ENCODE peak calls at places on chromosomes 1 and 21, in five cellular contexts. J, F, P, H and B are unnamed samples.

GRCh38 chr1:107091418-107091817 is 34.9 kb downstream of the PRMT6 start:
- DNase-seq in J (no peak), H (no peak), F (no peak), P (no peak), B (no peak)

GRCh38 chr1:64167176-64167575 is 36.2 kb upstream of the UBE2U start:
- DNase-seq in J (no peak), P (no peak), H (peak), F (no peak), B (no peak)

GRCh38 chr1:26349196-26349885 is 4.6 kb downstream of the CRYBG2 start:
- DNase-seq in J (peak), H (peak), F (peak), P (no peak), B (no peak)

GRCh38 chr1:98662354-98662665 is 789 bp downstream of the SNX7 start:
- DNase-seq in J (peak), F (no peak), P (no peak), H (no peak), B (no peak)

GRCh38 chr1:224542783-224543440 is 73.2 kb upstream of the CNIH3 start:
- DNase-seq in P (no peak), H (peak), F (peak), J (no peak), B (peak)

GRCh38 chr1:66335859-66336640 is 197.9 kb upstream of the SGIP1 start:
- DNase-seq in H (peak), J (no peak), P (peak), F (no peak), B (no peak)

GRCh38 chr21:35827004-35827403 is 233.3 kb downstream of the SETD4 start:
- DNase-seq in P (no peak), H (no peak), J (no peak), F (no peak), B (no peak)

GRCh38 chr21:26845750-26846035 is 484 bp upstream of the ADAMTS1 start:
- DNase-seq in H (no peak), J (no peak), F (no peak), P (no peak), B (no peak)

GRCh38 chr1:206944703-206945102 is 1.6 kb downstream of the PIGR start:
- DNase-seq in J (no peak), H (no peak), F (no peak), P (no peak), B (no peak)

GRCh38 chr1:6148497-6149241 is 31.5 kb downstream of the CHD5 start:
- DNase-seq in H (peak), F (no peak), P (peak), J (peak), B (peak)

GRCh38 chr1:23664837-23665795 is 26.5 kb upstream of the RPL11 start:
- DNase-seq in H (peak), F (peak), J (no peak), P (no peak), B (no peak)
- TF ChIP-seq CTCF in H (peak), F (peak), J (peak), P (peak), B (no peak)

GRCh38 chr1:230149751-230150584 is 82.9 kb downstream of the GALNT2 start:
- DNase-seq in P (no peak), H (peak), J (no peak), F (no peak), B (no peak)
- TF ChIP-seq CTCF in P (no peak), H (no peak), J (no peak), F (no peak), B (no peak)

GRCh38 chr21:30306821-30307330 is 13.2 kb downstream of the KRTAP26-1 start:
- DNase-seq in F (no peak), H (no peak), P (no peak), J (no peak), B (no peak)
- TF ChIP-seq CTCF in F (no peak), H (no peak), P (no peak), J (no peak), B (no peak)

GRCh38 chr1:40594187-40594531 is 62.7 kb downstream of the ZNF684 start:
- DNase-seq in F (no peak), J (no peak), P (no peak), H (no peak), B (no peak)
- TF ChIP-seq CTCF in F (no peak), J (no peak), P (no peak), H (no peak), B (no peak)

GRCh38 chr1:23057301-23057700 is 38.0 kb downstream of the KDM1A start:
- DNase-seq in F (no peak), J (no peak), P (no peak), H (no peak), B (no peak)

GRCh38 chr1:23066075-23066474 is 46.8 kb downstream of the KDM1A start:
- DNase-seq in J (no peak), F (no peak), H (no peak), P (no peak), B (no peak)

GRCh38 chr1:23065385-23065784 is 46.1 kb downstream of the KDM1A start:
- DNase-seq in J (no peak), H (no peak), P (no peak), F (no peak), B (no peak)

DNA sequence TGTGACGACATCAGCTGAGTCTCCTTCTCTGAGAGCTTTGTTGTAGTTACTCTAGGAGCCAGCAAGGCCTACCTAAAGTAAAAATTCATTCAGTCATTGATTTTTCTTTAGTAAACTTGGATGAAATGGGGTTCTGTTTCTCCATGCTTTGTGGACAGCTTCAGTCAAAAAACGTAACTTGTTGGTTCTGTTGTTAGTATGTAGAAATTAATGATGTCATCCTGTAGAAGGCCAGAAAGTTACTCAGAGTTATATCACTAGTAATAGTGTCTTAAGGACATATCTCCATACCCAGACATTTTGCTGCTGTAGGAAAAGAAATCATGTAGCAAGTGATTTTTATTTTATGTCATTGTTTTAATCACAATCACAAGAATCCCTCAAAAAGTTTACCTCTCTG is 43.0 kb downstream of the KDM1A start:
- DNase-seq in J (no peak), F (no peak), H (no peak), P (no peak), B (no peak)
- TF ChIP-seq CTCF in J (no peak), F (no peak), H (no peak), P (no peak), B (no peak)

DNA sequence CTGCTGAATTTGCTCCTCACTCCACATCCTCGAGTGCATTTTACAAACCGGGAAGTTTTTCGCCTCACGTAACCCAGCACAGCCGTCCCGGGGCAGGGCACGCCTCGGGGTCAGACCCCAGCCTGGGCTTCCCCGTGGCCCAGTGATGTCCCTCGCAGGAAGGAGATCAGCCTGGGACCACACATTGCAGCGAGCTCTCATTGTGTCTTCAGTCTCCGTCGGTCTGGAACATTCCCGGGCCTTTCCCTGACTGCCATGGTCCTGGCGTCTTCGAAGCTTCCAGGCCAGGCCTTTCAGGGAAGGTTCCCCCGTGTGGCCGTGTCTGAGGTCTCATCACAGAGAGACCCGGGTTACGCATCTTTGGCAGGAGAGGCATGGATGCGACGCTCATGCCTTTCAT is 43.4 kb downstream of the MORN1 start:
- DNase-seq in J (no peak), P (no peak), H (no peak), F (no peak), B (no peak)
- TF ChIP-seq CTCF in J (no peak), P (no peak), H (no peak), F (no peak), B (no peak)

GRCh38 chr1:43359696-43360095 is 915 bp downstream of the CDC20 start:
- DNase-seq in H (no peak), F (no peak), J (no peak), P (no peak), B (no peak)
- TF ChIP-seq CTCF in H (no peak), F (no peak), J (no peak), P (no peak), B (no peak)